ENCODE peak calls at places on chromosomes 5 and 9, in six cellular contexts. Y, R, H, C, P and L are unnamed samples.

GRCh38 chr9:112754578-112754977 is 4.0 kb downstream of the SNX30 start:
- DNase-seq in Y (no peak), R (no peak), H (no peak), C (no peak), P (no peak), L (peak; percentile 16)

GRCh38 chr5:143036146-143036927 is 266.2 kb downstream of the ARHGAP26 start:
- DNase-seq in Y (no peak), R (no peak), H (no peak), C (no peak), P (no peak), L (no peak)

GRCh38 chr9:137458194-137459146 is 664 bp downstream of the NSMF start:
- DNase-seq in Y (no peak), R (no peak), H (no peak), C (no peak), P (peak; percentile 64), L (peak; percentile 39)

GRCh38 chr9:28735943-28736342 is 1162.7 kb upstream of the C9orf72 start:
- DNase-seq in Y (no peak), R (no peak), H (no peak), C (no peak), P (no peak), L (no peak)

GRCh38 chr5:103041071-103041676 is 78.8 kb downstream of the GIN1 start:
- DNase-seq in Y (peak; percentile 5), R (peak; percentile 71), H (peak; percentile 20), C (no peak), P (no peak), L (peak; percentile 40)

GRCh38 chr9:37441776-37442370 is 19.4 kb downstream of the GRHPR start:
- DNase-seq in Y (no peak), R (no peak), H (no peak), C (no peak), P (no peak), L (no peak)

GRCh38 chr9:136769710-136770191 is 5.4 kb upstream of the LCN15 start:
- DNase-seq in Y (peak; percentile 72), R (no peak), H (no peak), C (no peak), P (peak; percentile 70), L (peak; percentile 49)

GRCh38 chr9:16368425-16369087 is 501.9 kb downstream of the BNC2 start:
- DNase-seq in Y (no peak), R (peak; percentile 28), H (no peak), C (no peak), P (no peak), L (no peak)

GRCh38 chr9:125971050-125971449 is 223.9 kb downstream of the PBX3 start:
- DNase-seq in Y (no peak), R (no peak), H (no peak), C (no peak), P (no peak), L (no peak)

GRCh38 chr5:181043285-181044092 is 3.4 kb downstream of the BTNL9 start:
- DNase-seq in Y (peak; percentile 43), R (no peak), H (no peak), C (no peak), P (peak; percentile 36), L (no peak)

GRCh38 chr9:137204731-137205125 is 720 bp downstream of the TMEM203 start:
- DNase-seq in Y (no peak), R (no peak), H (no peak), C (no peak), P (no peak), L (no peak)

GRCh38 chr5:126508962-126509279 is 85.7 kb downstream of the GRAMD2B start:
- DNase-seq in Y (no peak), R (peak; percentile 29), H (no peak), C (no peak), P (no peak), L (peak; percentile 85)

GRCh38 chr5:175321927-175322532 is 122.0 kb downstream of the DRD1 start:
- DNase-seq in Y (peak; percentile 25), R (no peak), H (peak; percentile 28), C (no peak), P (peak; percentile 48), L (peak; percentile 42)

GRCh38 chr5:137933491-137933911 is 44.2 kb downstream of the PKD2L2 start:
- DNase-seq in Y (no peak), R (peak; percentile 35), H (no peak), C (no peak), P (no peak), L (no peak)

GRCh38 chr5:72508241-72509170 is 1.3 kb upstream of the ZNF366 start:
- DNase-seq in Y (no peak), R (no peak), H (no peak), C (peak; percentile 83), P (no peak), L (peak; percentile 81)

GRCh38 chr5:180777475-180777874 is 25.1 kb downstream of the MGAT1 start:
- DNase-seq in Y (no peak), R (no peak), H (no peak), C (no peak), P (no peak), L (no peak)

GRCh38 chr5:133285583-133286021 is 233.8 kb downstream of the HSPA4 start:
- DNase-seq in Y (peak; percentile 46), R (peak; percentile 9), H (no peak), C (no peak), P (no peak), L (no peak)

GRCh38 chr9:107946364-107947137 is 457.0 kb upstream of the KLF4 start:
- DNase-seq in Y (no peak), R (no peak), H (no peak), C (no peak), P (no peak), L (no peak)

GRCh38 chr5:71586941-71587708 is at the start of gene MCCC2:
- DNase-seq in Y (peak; percentile 92), R (peak; percentile 97), H (peak; percentile 96), C (peak; percentile 89), P (peak; percentile 95), L (peak; percentile 98)

GRCh38 chr5:129664336-129664937 is 83.5 kb upstream of the MINAR2 start:
- DNase-seq in Y (peak; percentile 13), R (peak; percentile 80), H (peak; percentile 17), C (no peak), P (peak; percentile 29), L (peak; percentile 49)

GRCh38 chr5:158832096-158832495 is 267.6 kb downstream of the EBF1 start:
- DNase-seq in Y (no peak), R (no peak), H (no peak), C (no peak), P (no peak), L (no peak)

GRCh38 chr5:98750693-98751092 is 22.8 kb upstream of the RGMB start:
- DNase-seq in Y (no peak), R (peak; percentile 16), H (peak; percentile 31), C (no peak), P (no peak), L (peak; percentile 37)

GRCh38 chr5:157952374-157952685 is 93.4 kb upstream of the CLINT1 start:
- DNase-seq in Y (no peak), R (no peak), H (no peak), C (no peak), P (no peak), L (no peak)

GRCh38 chr5:111595425-111595824 is 83.1 kb upstream of the STARD4 start:
- DNase-seq in Y (no peak), R (no peak), H (no peak), C (no peak), P (no peak), L (no peak)

GRCh38 chr5:102625940-102626339 is 127.1 kb upstream of the SLCO6A1 start:
- DNase-seq in Y (no peak), R (no peak), H (no peak), C (no peak), P (no peak), L (no peak)

GRCh38 chr9:4680750-4681149 is 1.4 kb downstream of the CDC37L1 start:
- DNase-seq in Y (no peak), R (no peak), H (peak; percentile 38), C (no peak), P (no peak), L (peak; percentile 65)

GRCh38 chr9:28951945-28952344 is 1378.7 kb upstream of the C9orf72 start:
- DNase-seq in Y (no peak), R (no peak), H (peak; percentile 4), C (no peak), P (no peak), L (peak; percentile 50)

GRCh38 chr5:170228756-170229459 is 3.9 kb upstream of the C5orf58 start:
- DNase-seq in Y (no peak), R (no peak), H (no peak), C (no peak), P (no peak), L (no peak)

GRCh38 chr5:126599499-126599898 is 1.2 kb upstream of the PHAX start:
- DNase-seq in Y (no peak), R (no peak), H (no peak), C (no peak), P (no peak), L (no peak)

GRCh38 chr5:157951673-157952373 is 92.9 kb upstream of the CLINT1 start:
- DNase-seq in Y (no peak), R (no peak), H (no peak), C (no peak), P (no peak), L (no peak)

GRCh38 chr5:142107729-142108431 is 699 bp upstream of the NDFIP1 start:
- DNase-seq in Y (no peak), R (no peak), H (no peak), C (no peak), P (no peak), L (peak; percentile 10)

DNA sequence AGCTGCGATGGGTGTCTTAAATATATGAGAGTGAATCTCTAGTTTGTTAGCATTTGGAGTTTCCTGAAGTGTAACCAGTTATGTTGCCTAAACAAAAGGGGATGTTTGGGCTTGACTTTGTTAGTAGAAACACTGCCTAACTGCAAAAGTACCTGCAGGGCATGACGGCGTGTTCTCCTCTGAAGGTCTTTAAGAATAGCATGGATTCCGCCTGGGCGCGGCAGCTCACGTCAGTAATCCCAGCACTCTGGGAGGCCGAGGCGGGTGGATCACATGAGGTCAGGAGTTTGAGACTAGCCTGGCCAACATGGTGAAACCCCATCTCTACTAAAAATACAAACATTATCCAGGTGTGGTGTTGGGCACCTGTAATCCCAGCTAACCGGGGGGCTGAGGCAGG is 175.5 kb upstream of the DAP start:
- DNase-seq in Y (no peak), R (no peak), H (no peak), C (no peak), P (no peak), L (no peak)
- TF ChIP-seq MYC in Y (no peak), R (no peak), H (no peak), C (no peak), P (no peak), L (no peak)

DNA sequence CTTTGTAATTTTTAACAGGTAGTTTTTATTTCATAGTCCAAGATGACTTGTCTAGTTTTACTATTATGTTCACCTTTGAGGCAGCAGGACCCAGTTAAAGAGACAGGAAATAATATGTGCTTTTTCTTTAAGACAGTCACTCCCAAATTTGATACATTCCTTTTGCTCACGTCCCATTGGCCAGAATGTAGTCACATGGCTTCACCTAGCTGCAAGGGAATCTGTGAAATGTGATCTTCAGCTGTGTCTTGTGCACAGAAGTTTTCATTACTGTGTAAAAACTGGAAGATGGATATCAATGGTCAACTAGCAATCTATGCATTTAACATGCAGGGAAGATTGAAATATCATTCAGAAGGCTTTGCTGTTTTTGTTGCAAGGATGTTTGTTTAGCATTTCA is 41.1 kb downstream of the XRCC4 start:
- DNase-seq in Y (no peak), R (no peak), H (no peak), C (no peak), P (peak; percentile 35), L (no peak)
- TF ChIP-seq MYC in Y (no peak), R (no peak), H (no peak), C (no peak), P (no peak), L (no peak)

GRCh38 chr5:107831612-107832395 is 161.1 kb upstream of the EFNA5 start:
- DNase-seq in Y (no peak), R (no peak), H (no peak), C (no peak), P (no peak), L (no peak)
- TF ChIP-seq MYC in Y (no peak), R (no peak), H (no peak), C (no peak), P (no peak), L (no peak)

GRCh38 chr9:8856686-8857329 is 1057.2 kb upstream of the DMAC1 start:
- DNase-seq in Y (no peak), R (peak; percentile 26), H (no peak), C (no peak), P (no peak), L (no peak)
- TF ChIP-seq MYC in Y (no peak), R (no peak), H (no peak), C (no peak), P (no peak), L (no peak)